ENCODE peak calls at places on chromosomes 3 and 15, in four cellular contexts. L, P, G and F are unnamed samples.

GRCh38 chr3:132343018-132343612 is 25.9 kb downstream of the ACP3 start:
- DNase-seq in L (peak; percentile 77), P (peak; percentile 50), G (peak; percentile 82), F (peak; percentile 41)

GRCh38 chr3:58562498-58562897 is 14.7 kb downstream of the FAM107A start:
- DNase-seq in L (no peak), P (no peak), G (no peak), F (no peak)

GRCh38 chr3:53261712-53262111 is 5.9 kb upstream of the TKT start:
- DNase-seq in L (no peak), P (no peak), G (no peak), F (no peak)

GRCh38 chr3:21216598-21216997 is 534.4 kb downstream of the ZNF385D start:
- DNase-seq in L (no peak), P (no peak), G (peak; percentile 20), F (no peak)

GRCh38 chr15:94327356-94327936 is 96.1 kb downstream of the MCTP2 start:
- DNase-seq in L (peak; percentile 65), P (peak; percentile 10), G (peak; percentile 65), F (peak; percentile 50)

GRCh38 chr3:10335190-10335738 is 14.4 kb upstream of the SEC13 start:
- DNase-seq in L (no peak), P (no peak), G (no peak), F (no peak)

GRCh38 chr3:107641572-107642307 is 119.0 kb downstream of the BBX start:
- DNase-seq in L (no peak), P (no peak), G (peak; percentile 54), F (no peak)

GRCh38 chr3:161744366-161744765 is 247.8 kb downstream of the OTOL1 start:
- DNase-seq in L (no peak), P (no peak), G (no peak), F (no peak)

GRCh38 chr15:63371297-63371918 is 10.2 kb downstream of the CA12 start:
- DNase-seq in L (no peak), P (no peak), G (peak; percentile 98), F (no peak)

GRCh38 chr3:10248984-10249748 is 907 bp downstream of the TATDN2 start:
- DNase-seq in L (peak; percentile 48), P (no peak), G (peak; percentile 60), F (peak; percentile 48)

GRCh38 chr3:129226374-129226773 is 23.0 kb upstream of the COPG1 start:
- DNase-seq in L (no peak), P (peak; percentile 57), G (peak; percentile 98), F (peak; percentile 34)

GRCh38 chr3:179713643-179714090 is 60.8 kb downstream of the USP13 start:
- DNase-seq in L (no peak), P (no peak), G (peak; percentile 43), F (no peak)

GRCh38 chr15:25774871-25775270 is 88.3 kb downstream of the ATP10A start:
- DNase-seq in L (no peak), P (no peak), G (peak; percentile 8), F (no peak)

GRCh38 chr3:181189556-181189955 is 200.0 kb upstream of the DNAJC19 start:
- DNase-seq in L (no peak), P (no peak), G (no peak), F (no peak)

GRCh38 chr3:112293368-112294321 is at the start of gene SLC9C1:
- DNase-seq in L (peak; percentile 86), P (peak; percentile 69), G (peak; percentile 78), F (peak; percentile 54)

GRCh38 chr15:25545017-25545416 is 106.2 kb upstream of the UBE3A start:
- DNase-seq in L (no peak), P (no peak), G (peak; percentile 80), F (no peak)

GRCh38 chr3:123152656-123153055 is 49.1 kb upstream of the SEC22A start:
- DNase-seq in L (peak; percentile 17), P (no peak), G (no peak), F (no peak)

GRCh38 chr15:34043813-34044212 is 4.8 kb upstream of the AVEN start:
- DNase-seq in L (no peak), P (no peak), G (no peak), F (no peak)

GRCh38 chr15:34039506-34040123 is 611 bp upstream of the AVEN start:
- DNase-seq in L (peak; percentile 60), P (no peak), G (peak; percentile 71), F (peak; percentile 22)

GRCh38 chr15:34046471-34047145 is 7.6 kb upstream of the AVEN start:
- DNase-seq in L (no peak), P (no peak), G (no peak), F (no peak)

GRCh38 chr15:34039180-34039486 is at the start of gene AVEN:
- DNase-seq in L (no peak), P (no peak), G (no peak), F (no peak)

DNA sequence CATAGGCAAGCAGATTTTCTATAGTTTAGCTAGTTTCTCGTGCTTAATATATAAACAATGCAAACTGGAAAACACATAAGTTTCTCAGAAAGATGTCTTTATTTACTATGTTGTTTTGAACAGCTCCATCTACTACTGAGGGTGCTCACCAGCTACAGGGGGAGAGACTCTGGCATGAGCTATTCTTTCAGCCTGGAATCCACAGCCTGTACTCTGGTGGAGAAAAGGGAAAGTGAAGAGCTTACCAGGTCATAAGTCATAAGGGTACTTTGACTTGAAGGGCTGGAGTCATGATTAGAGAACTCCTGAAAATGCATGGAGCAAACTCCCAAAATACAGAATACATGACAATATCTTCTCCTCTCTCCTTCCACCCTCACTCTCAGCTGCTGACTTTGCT is 4.4 kb upstream of the AVEN start:
- DNase-seq in L (no peak), P (no peak), G (no peak), F (no peak)
- TF ChIP-seq EZH2phosphoT487 in L (no peak), P (no peak), G (no peak), F (no peak)

DNA sequence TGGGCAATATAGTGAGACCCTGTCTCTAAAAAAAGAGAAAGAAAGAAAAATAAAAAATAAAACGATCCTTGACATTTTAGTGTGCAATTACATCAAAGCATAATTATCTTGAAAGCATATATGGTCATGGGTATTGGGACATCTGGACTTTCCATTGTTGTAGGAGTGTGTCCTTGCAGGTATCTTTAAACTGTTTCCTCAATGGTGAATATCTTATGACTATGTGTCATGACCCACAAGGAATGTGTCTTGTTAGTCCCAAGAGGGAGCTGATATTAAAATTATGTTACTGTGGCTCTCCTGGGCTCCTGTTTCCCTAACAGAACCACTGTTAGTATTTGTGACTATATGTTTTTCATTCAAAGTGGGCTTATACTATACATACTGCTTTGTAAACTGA is 26.6 kb downstream of the EIF1B start:
- DNase-seq in L (no peak), P (no peak), G (no peak), F (no peak)
- TF ChIP-seq EZH2phosphoT487 in L (no peak), P (no peak), G (no peak), F (no peak)

GRCh38 chr3:7672124-7672523 is 811.2 kb downstream of the GRM7 start:
- DNase-seq in L (no peak), P (no peak), G (no peak), F (no peak)

GRCh38 chr3:7667774-7668173 is 806.9 kb downstream of the GRM7 start:
- DNase-seq in L (no peak), P (no peak), G (no peak), F (no peak)

GRCh38 chr3:7669641-7670040 is 808.7 kb downstream of the GRM7 start:
- DNase-seq in L (no peak), P (no peak), G (no peak), F (no peak)
- TF ChIP-seq EZH2phosphoT487 in L (no peak), P (no peak), G (no peak), F (no peak)

DNA sequence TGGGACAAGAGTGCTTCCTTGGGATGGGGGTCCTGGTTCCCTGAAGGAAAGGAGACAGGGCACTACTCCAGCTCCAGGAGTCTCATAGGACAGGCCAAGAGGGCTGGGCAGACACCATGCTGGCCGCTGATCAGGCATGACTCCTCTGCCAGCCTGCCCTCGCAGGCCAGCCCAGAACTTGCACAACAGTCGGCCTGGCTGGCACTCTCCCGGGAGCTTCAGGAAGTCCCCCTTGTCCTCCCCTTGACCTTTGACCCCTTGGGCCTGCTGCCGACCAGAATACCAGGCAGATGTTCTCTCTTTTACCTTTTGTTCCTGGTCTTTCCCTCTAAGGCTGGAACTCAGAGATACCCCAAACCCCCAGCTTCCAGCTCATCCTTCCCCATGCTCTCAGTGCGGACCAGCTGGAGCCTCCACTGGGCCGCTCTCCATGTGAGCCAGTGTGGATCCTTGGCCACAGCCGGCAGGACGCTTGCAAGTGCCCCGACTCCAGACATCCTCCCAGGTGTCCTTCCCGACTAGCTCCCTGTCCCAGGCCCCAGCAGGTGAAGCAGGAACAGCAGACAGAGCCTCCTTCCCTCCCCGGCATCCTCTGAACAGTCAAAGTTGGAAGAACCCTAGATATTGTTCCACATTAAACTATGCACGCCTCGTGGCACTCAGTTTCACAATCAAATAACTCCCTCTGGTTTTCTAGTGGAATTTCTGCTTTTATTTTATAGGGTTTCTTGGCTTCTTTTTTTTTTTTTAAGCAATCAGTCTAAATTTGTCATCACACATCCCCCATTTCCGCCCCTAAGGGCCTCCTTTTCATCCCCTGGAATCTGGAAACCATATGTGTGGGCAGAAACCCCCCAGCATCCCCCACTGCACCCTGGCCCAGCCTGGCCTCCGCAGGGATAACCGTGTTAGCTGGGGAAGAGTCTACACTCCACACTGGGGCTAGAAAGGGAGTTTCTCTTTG is 15.7 kb downstream of the VPS18 start:
- DNase-seq in L (no peak), P (no peak), G (peak; percentile 54), F (peak; percentile 70)
- TF ChIP-seq EZH2phosphoT487 in L (no peak), P (no peak), G (no peak), F (no peak)

GRCh38 chr3:175731543-175731942 is 872.4 kb downstream of the NAALADL2 start:
- DNase-seq in L (no peak), P (no peak), G (no peak), F (no peak)
- TF ChIP-seq EZH2phosphoT487 in L (no peak), P (no peak), G (no peak), F (no peak)